ENCODE peak calls at places on chromosomes 16 and 17, in eight cellular contexts. A is NCI-H1092; Z is stimulated activated CD4-positive, alpha-beta T cell treated with anti-CD3 and anti-CD28 coated beads, Interleukin-12 subunit alpha, Interleukin-12 subunit beta, amount 100 ng/mL, for 4 hours; X is endothelial cell; P is AG10803; C is WTC11; R is GM03348; I is HEK293T. W is an unnamed sample.

GRCh38 chr17:57530508-57530907 is 214.6 kb downstream of the CCDC182 start:
- DNase-seq in X (no peak), P (peak; percentile 50), Z (no peak), A (no peak), I (no peak), R (peak; percentile 24), C (no peak), W (no peak)

GRCh38 chr16:85148959-85149358 is 36.7 kb upstream of the CIBAR2 start:
- DNase-seq in Z (no peak), I (no peak), R (no peak), X (no peak), P (peak; percentile 70), A (no peak), C (no peak), W (peak; percentile 60)

GRCh38 chr16:8962393-8963009 is 1.2 kb downstream of the USP7 start:
- DNase-seq in A (no peak), I (no peak), P (no peak), X (no peak), R (peak; percentile 35), C (no peak), Z (peak; percentile 42), W (no peak)

GRCh38 chr17:75619506-75620431 is 13.5 kb upstream of the SMIM5 start:
- DNase-seq in I (peak; percentile 61), P (peak; percentile 29), R (peak; percentile 63), Z (peak; percentile 16), X (peak; percentile 77), C (peak; percentile 88), A (peak; percentile 6), W (no peak)

GRCh38 chr17:82003411-82004381 is 19.0 kb downstream of the CENPX start:
- DNase-seq in R (peak; percentile 96), X (no peak), A (no peak), I (no peak), Z (no peak), P (peak; percentile 93), C (no peak), W (peak; percentile 90)

GRCh38 chr17:66287911-66288310 is 14.5 kb upstream of the PRKCA start:
- DNase-seq in I (no peak), P (no peak), Z (no peak), X (no peak), C (no peak), R (no peak), A (no peak), W (no peak)

GRCh38 chr17:42613699-42614295 is 4.3 kb downstream of the TUBG1 start:
- DNase-seq in R (no peak), P (no peak), Z (no peak), C (no peak), A (no peak), I (no peak), X (no peak), W (no peak)

GRCh38 chr16:3467920-3468319 is 24.4 kb downstream of the NAA60 start:
- DNase-seq in I (no peak), A (no peak), X (no peak), P (peak; percentile 25), C (no peak), R (no peak), Z (no peak), W (peak; percentile 47)

GRCh38 chr16:70163596-70163995 is 10.0 kb upstream of the CLEC18C start:
- DNase-seq in I (no peak), C (no peak), Z (no peak), P (no peak), A (no peak), X (no peak), R (no peak), W (no peak)

GRCh38 chr17:82866521-82867214 is 26.8 kb upstream of the ZNF750 start:
- DNase-seq in P (peak; percentile 81), I (no peak), C (no peak), R (peak; percentile 88), Z (no peak), X (no peak), A (peak; percentile 26), W (peak; percentile 67)

GRCh38 chr16:64964126-64964540 is 157.7 kb downstream of the CDH11 start:
- DNase-seq in I (no peak), P (peak; percentile 44), X (no peak), Z (no peak), R (no peak), C (no peak), A (no peak), W (no peak)

GRCh38 chr16:56263711-56264608 is 72.7 kb downstream of the GNAO1 start:
- DNase-seq in C (no peak), I (no peak), P (no peak), R (no peak), A (no peak), X (no peak), Z (no peak), W (no peak)

GRCh38 chr17:11144358-11145233 is 96.4 kb upstream of the SHISA6 start:
- DNase-seq in R (peak; percentile 62), C (peak; percentile 18), A (no peak), X (no peak), P (peak; percentile 34), Z (no peak), I (peak; percentile 35), W (no peak)

GRCh38 chr16:47777191-47777590 is 316.1 kb downstream of the PHKB start:
- DNase-seq in C (no peak), Z (no peak), P (peak; percentile 78), X (no peak), A (no peak), I (no peak), R (peak; percentile 18), W (no peak)

W was measured in fibroblast of gingiva.